ENCODE peak calls at places on chromosomes 16 and 17, in seven cellular contexts. D, K, F, A, J, H and E are unnamed samples.
A peak's percentile ranks its signal among the peaks of the same experiment; 100 is the strongest.

GRCh38 chr16:31202402-31203385 is at the start of gene PYCARD:
- DNase-seq in A (peak; percentile 70), D (peak; percentile 38), K (peak; percentile 55), H (peak; percentile 63), J (peak; percentile 40), F (no peak), E (no peak)

GRCh38 chr17:66686601-66687000 is 148.3 kb upstream of the CACNG5 start:
- DNase-seq in H (peak; percentile 89), A (no peak), K (no peak), D (no peak), J (no peak), F (no peak), E (no peak)

GRCh38 chr17:45223541-45224528 is 2.1 kb downstream of the FMNL1 start:
- DNase-seq in K (no peak), H (peak; percentile 38), J (peak; percentile 50), A (no peak), D (no peak), F (no peak), E (no peak)

GRCh38 chr16:80023865-80024264 is 423.3 kb upstream of the MAF start:
- DNase-seq in K (no peak), J (no peak), A (no peak), H (no peak), D (no peak), F (no peak), E (no peak)

GRCh38 chr16:75272097-75272548 is 20.7 kb upstream of the BCAR1 start:
- DNase-seq in K (no peak), D (no peak), A (no peak), F (no peak), J (no peak), H (no peak), E (no peak)

GRCh38 chr17:56203430-56203829 is 50.2 kb downstream of the ANKFN1 start:
- DNase-seq in F (peak; percentile 30), H (peak; percentile 18), K (peak; percentile 19), A (no peak), D (no peak), J (no peak), E (no peak)

GRCh38 chr17:78712043-78712442 is 70.0 kb downstream of the CYTH1 start:
- DNase-seq in F (no peak), K (no peak), H (no peak), A (no peak), J (no peak), D (no peak), E (no peak)

GRCh38 chr17:41439375-41439774 is 1.4 kb downstream of the KRT38 start:
- DNase-seq in J (no peak), H (no peak), F (no peak), A (no peak), K (no peak), D (no peak), E (no peak)

GRCh38 chr16:78654929-78655328 is 555.5 kb downstream of the WWOX start:
- DNase-seq in D (no peak), K (no peak), J (no peak), H (no peak), A (no peak), F (no peak), E (no peak)

GRCh38 chr17:80169784-80170500 is at the start of gene CARD14:
- DNase-seq in A (peak; percentile 84), K (peak; percentile 72), D (no peak), F (no peak), H (no peak), J (no peak), E (no peak)

GRCh38 chr17:46202482-46202881 is 9.3 kb upstream of the KANSL1 start:
- DNase-seq in J (no peak), K (no peak), D (no peak), H (no peak), F (no peak), A (no peak), E (no peak)

GRCh38 chr17:28950752-28951427 is 428 bp downstream of the PHF12 start:
- DNase-seq in J (no peak), K (no peak), F (no peak), H (peak; percentile 77), D (no peak), A (peak; percentile 62), E (no peak)